ENCODE peak calls at places on chromosomes 3 and 15, in six cellular contexts. B is transverse colon, Y is spleen, N is HepG2, T is adrenal gland, G is A549. U is an unnamed sample.

GRCh38 chr3:122227036-122227781 is 43.7 kb downstream of the CASR start:
- DNase-seq in G (no peak), T (no peak), Y (peak; percentile 70), N (no peak), B (no peak), U (no peak)

GRCh38 chr15:101221858-101222257 is 30.0 kb downstream of the CHSY1 start:
- DNase-seq in G (no peak), N (peak; percentile 72), Y (no peak), B (no peak), T (no peak), U (no peak)

GRCh38 chr3:21644268-21644667 is 106.7 kb downstream of the ZNF385D start:
- DNase-seq in Y (no peak), N (no peak), B (no peak), T (no peak), G (no peak), U (no peak)

GRCh38 chr15:51077565-51078153 is 17.0 kb downstream of the TNFAIP8L3 start:
- DNase-seq in Y (peak; percentile 88), T (peak; percentile 73), N (no peak), G (no peak), B (peak; percentile 71), U (no peak)

GRCh38 chr3:197083486-197083885 is 53.9 kb upstream of the MELTF start:
- DNase-seq in N (no peak), B (no peak), Y (no peak), G (peak; percentile 6), T (peak; percentile 17), U (no peak)

GRCh38 chr15:28260722-28261121 is 61.3 kb downstream of the HERC2 start:
- DNase-seq in B (no peak), Y (no peak), N (no peak), T (no peak), G (no peak), U (no peak)

GRCh38 chr15:70526221-70526973 is 237.0 kb downstream of the UACA start:
- DNase-seq in N (no peak), B (peak; percentile 33), T (no peak), Y (peak; percentile 78), G (peak; percentile 69), U (peak; percentile 89)

GRCh38 chr15:71493526-71493925 is 316.8 kb upstream of the NR2E3 start:
- DNase-seq in B (no peak), N (no peak), G (no peak), T (no peak), Y (no peak), U (no peak)

GRCh38 chr3:37825744-37826143 is 35.9 kb upstream of the CTDSPL start:
- DNase-seq in T (no peak), B (no peak), G (no peak), Y (no peak), N (no peak), U (no peak)

GRCh38 chr15:60835974-60836373 is 357.0 kb upstream of the ICE2 start:
- DNase-seq in Y (no peak), T (no peak), G (no peak), B (no peak), N (no peak), U (no peak)

GRCh38 chr15:60916032-60916673 is 312.9 kb downstream of the RORA start:
- DNase-seq in G (no peak), B (no peak), Y (no peak), T (no peak), N (no peak), U (no peak)

GRCh38 chr3:106130384-106131084 is 261.7 kb upstream of the CBLB start:
- DNase-seq in T (no peak), G (peak; percentile 37), B (no peak), Y (no peak), N (no peak), U (no peak)

GRCh38 chr3:13021141-13021933 is 51.9 kb downstream of the IQSEC1 start:
- DNase-seq in G (no peak), B (no peak), N (no peak), T (peak; percentile 58), Y (peak; percentile 85), U (no peak)

GRCh38 chr3:144663456-144664063 is 691.9 kb downstream of the DIPK2A start:
- DNase-seq in T (no peak), G (no peak), B (no peak), Y (no peak), N (no peak), U (no peak)

GRCh38 chr3:117626577-117626976 is 917.0 kb downstream of the TUSC7 start:
- DNase-seq in Y (no peak), T (no peak), G (no peak), N (no peak), B (no peak), U (no peak)

GRCh38 chr15:68550498-68551295 is 28.1 kb upstream of the CORO2B start:
- DNase-seq in B (peak; percentile 78), T (peak; percentile 75), G (peak; percentile 71), N (peak; percentile 41), Y (peak; percentile 87), U (peak; percentile 68)

GRCh38 chr3:111848246-111848645 is 10.8 kb upstream of the PHLDB2 start:
- DNase-seq in G (no peak), N (no peak), B (no peak), T (no peak), Y (no peak), U (no peak)

GRCh38 chr3:171115667-171116066 is 89.1 kb upstream of the SLC2A2 start:
- DNase-seq in G (no peak), T (no peak), Y (no peak), B (no peak), N (no peak), U (no peak)

GRCh38 chr3:151838574-151839312 is 24.8 kb downstream of the AADAC start:
- DNase-seq in N (peak; percentile 77), B (peak; percentile 43), Y (no peak), T (peak; percentile 70), G (peak; percentile 89), U (peak; percentile 65)

GRCh38 chr3:107846282-107846852 is 244.5 kb downstream of the CD47 start:
- DNase-seq in N (peak; percentile 47), G (peak; percentile 74), B (peak; percentile 66), T (peak; percentile 63), Y (no peak), U (peak; percentile 74)

GRCh38 chr3:64438837-64439236 is 213.6 kb upstream of the PRICKLE2 start:
- DNase-seq in Y (no peak), G (no peak), N (no peak), T (no peak), B (no peak), U (no peak)

GRCh38 chr3:144772372-144772771 is 800.7 kb downstream of the DIPK2A start:
- DNase-seq in T (no peak), Y (no peak), G (no peak), N (no peak), B (no peak), U (no peak)

GRCh38 chr3:170220871-170221270 is 1.4 kb upstream of the PRKCI start:
- DNase-seq in Y (no peak), T (no peak), B (no peak), N (no peak), G (no peak), U (no peak)

DNA sequence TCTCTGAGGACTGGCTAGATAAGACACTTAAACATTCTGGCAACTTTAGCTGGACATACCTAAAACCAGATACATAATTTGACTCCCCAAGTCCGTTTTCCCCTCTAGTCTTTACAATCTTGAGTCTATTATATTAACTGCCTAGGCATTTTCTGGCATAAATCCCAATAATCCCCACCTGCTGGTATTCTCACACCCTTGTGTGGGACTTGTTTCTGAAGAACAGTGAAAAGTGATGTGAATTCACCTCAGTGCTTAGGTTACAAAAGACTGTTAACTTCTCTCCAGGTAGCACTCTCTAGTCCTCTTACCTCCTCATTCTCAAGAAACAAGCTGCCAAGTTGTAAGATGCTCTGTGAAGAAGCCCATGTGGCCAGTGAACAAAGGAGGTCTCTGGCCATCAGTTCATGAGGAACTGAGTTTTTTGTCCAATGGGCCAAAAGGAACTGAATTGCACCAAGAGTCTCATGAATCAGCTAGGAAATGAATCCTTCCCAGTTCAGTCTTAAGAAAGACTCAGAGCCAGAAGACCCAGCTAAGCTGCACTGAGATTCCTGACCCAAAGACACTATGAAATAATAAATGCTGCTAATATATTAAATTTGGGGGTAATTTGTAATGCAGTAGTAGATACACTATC is 4.1 kb downstream of the OSBPL11 start:
- DNase-seq in T (no peak), N (no peak), Y (no peak), B (no peak), G (no peak), U (no peak)
- H3K27ac ChIP-seq in T (no peak overlapping the region), N (no peak overlapping the region), Y (peak overlapping the region; percentile 9), B (no peak overlapping the region), G (no peak overlapping the region), U (no peak overlapping the region)

GRCh38 chr3:70985572-70985971 is 598.0 kb downstream of the FOXP1 start:
- DNase-seq in N (no peak), Y (no peak), B (no peak), G (no peak), T (no peak), U (no peak)

GRCh38 chr3:70989174-70989573 is 594.4 kb downstream of the FOXP1 start:
- DNase-seq in B (no peak), N (no peak), T (no peak), Y (no peak), G (no peak), U (no peak)

GRCh38 chr3:70990190-70990589 is 593.3 kb downstream of the FOXP1 start:
- DNase-seq in N (no peak), T (no peak), G (no peak), B (no peak), Y (no peak), U (no peak)

GRCh38 chr3:70990723-70991122 is 592.8 kb downstream of the FOXP1 start:
- DNase-seq in T (no peak), G (no peak), Y (no peak), B (no peak), N (no peak), U (no peak)

DNA sequence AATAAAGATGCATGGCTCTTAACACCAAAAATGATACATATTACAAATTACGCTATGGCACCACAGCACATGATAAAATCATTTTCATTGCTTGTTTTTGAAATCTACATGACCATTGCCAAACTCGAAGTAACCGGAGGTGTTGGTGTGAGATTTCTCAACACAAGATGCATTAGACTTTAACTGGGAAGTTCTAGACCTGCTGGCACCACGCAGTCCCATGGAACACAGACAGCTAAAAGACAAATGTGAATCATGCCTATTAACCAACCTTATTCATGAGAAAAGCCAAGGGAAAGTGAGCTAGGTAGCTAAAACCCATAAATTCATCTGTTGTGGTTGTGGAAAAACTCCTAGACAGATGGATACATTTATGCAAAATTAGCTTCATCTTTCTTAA is 595.4 kb downstream of the FOXP1 start:
- DNase-seq in N (no peak), B (no peak), G (no peak), T (no peak), Y (no peak), U (no peak)
- H3K4me1 ChIP-seq in N (no peaks in the 10 kb centered on the region), B (peaks cover 53% of the 10 kb centered on the region), G (peaks cover 19% of the 10 kb centered on the region), T (peaks cover 4% of the 10 kb centered on the region), Y (peaks cover 34% of the 10 kb centered on the region), U (peaks cover 31% of the 10 kb centered on the region)

GRCh38 chr3:3179407-3180094 is at the start of gene CRBN:
- DNase-seq in N (peak; percentile 76), G (peak; percentile 84), B (peak; percentile 89), T (peak; percentile 88), Y (peak; percentile 98), U (peak; percentile 83)
- TF ChIP-seq POLR2A in N (peak; percentile 89), G (peak; percentile 69), B (peak; percentile 85), T (peak; percentile 36), Y (no peak), U (peak; percentile 48)

DNA sequence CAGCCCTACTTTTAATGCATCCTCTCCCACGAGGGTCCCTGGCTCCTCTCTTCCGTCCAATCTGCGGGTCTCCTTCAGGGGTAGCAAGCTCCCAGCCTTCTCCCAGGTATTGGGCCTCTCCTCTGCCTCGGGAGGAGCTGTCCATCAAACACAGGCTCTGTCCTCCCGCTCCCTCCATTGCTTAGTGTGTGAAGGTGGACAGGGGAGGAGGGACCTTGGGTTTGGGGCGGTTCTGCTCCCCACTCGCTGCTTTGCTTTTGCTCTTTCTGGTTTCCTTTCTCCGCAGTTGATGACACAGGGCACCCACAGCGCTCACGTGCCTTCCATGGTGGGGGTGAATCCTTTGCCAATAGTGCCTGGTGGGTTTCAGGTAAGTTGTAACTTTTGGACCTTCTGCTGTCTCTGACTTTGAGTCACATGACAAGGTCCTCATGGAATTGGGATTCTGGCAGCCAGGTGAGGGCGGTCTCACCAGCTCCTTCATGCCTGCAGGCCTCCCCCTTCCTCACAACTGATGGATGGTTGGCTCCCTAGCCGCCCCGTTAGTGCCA is 18.9 kb downstream of the MUC20 start:
- DNase-seq in B (no peak), Y (no peak), T (no peak), G (no peak), N (no peak), U (no peak)
- H3K27ac ChIP-seq in B (no peak overlapping the region), Y (no peak overlapping the region), T (no peak overlapping the region), G (no peak overlapping the region), N (no peak overlapping the region), U (no peak overlapping the region)